ENCODE peak calls at places on chromosomes 13 and 19, in ten cellular contexts. O, J, S, B, H, C, Q, D, R and A are unnamed samples.

GRCh38 chr19:35107541-35107939 is 8.1 kb upstream of the FXYD3 start:
- DNase-seq in O (no peak), J (no peak), S (peak; percentile 41), B (no peak), H (no peak), C (peak; percentile 65), Q (no peak), D (no peak), R (no peak), A (no peak)

GRCh38 chr19:47026889-47027288 is 7.3 kb downstream of the NPAS1 start:
- DNase-seq in O (no peak), J (no peak), S (no peak), B (no peak), H (no peak), C (no peak), Q (no peak), D (no peak), R (no peak), A (no peak)

GRCh38 chr19:7382694-7383093 is 34.0 kb downstream of the ARHGEF18 start:
- DNase-seq in O (no peak), J (no peak), S (no peak), B (no peak), H (no peak), C (no peak), Q (no peak), D (no peak), R (no peak), A (no peak)

GRCh38 chr13:37448072-37448471 is 150.5 kb downstream of the POSTN start:
- DNase-seq in O (no peak), J (no peak), S (no peak), B (no peak), H (peak; percentile 68), C (no peak), Q (no peak), D (no peak), R (no peak), A (no peak)

GRCh38 chr19:46716013-46716671 is 772 bp downstream of the PRKD2 start:
- DNase-seq in O (no peak), J (peak; percentile 38), S (peak; percentile 51), B (no peak), H (no peak), C (no peak), Q (no peak), D (no peak), R (peak; percentile 77), A (no peak)

GRCh38 chr13:44317752-44318550 is 55.7 kb upstream of the SERP2 start:
- DNase-seq in O (no peak), J (no peak), S (no peak), B (no peak), H (no peak), C (peak; percentile 80), Q (no peak), D (no peak), R (no peak), A (no peak)

GRCh38 chr19:42568006-42568405 is 26.7 kb downstream of the CEACAM8 start:
- DNase-seq in O (no peak), J (no peak), S (no peak), B (peak; percentile 57), H (no peak), C (no peak), Q (no peak), D (no peak), R (no peak), A (no peak)

GRCh38 chr13:33677215-33677614 is 140.7 kb upstream of the RFC3 start:
- DNase-seq in O (no peak), J (no peak), S (no peak), B (no peak), H (no peak), C (no peak), Q (no peak), D (no peak), R (no peak), A (no peak)

GRCh38 chr13:20057214-20057613 is 98.7 kb downstream of the ZMYM2 start:
- DNase-seq in O (no peak), J (no peak), S (no peak), B (no peak), H (no peak), C (no peak), Q (no peak), D (no peak), R (no peak), A (no peak)

GRCh38 chr19:13132471-13133166 is 14.6 kb downstream of the NACC1 start:
- DNase-seq in O (no peak), J (no peak), S (no peak), B (no peak), H (no peak), C (peak; percentile 46), Q (no peak), D (no peak), R (no peak), A (no peak)

GRCh38 chr13:51959773-51960172 is 51.5 kb downstream of the ATP7B start:
- DNase-seq in O (no peak), J (no peak), S (no peak), B (peak; percentile 24), H (no peak), C (no peak), Q (no peak), D (no peak), R (no peak), A (no peak)

GRCh38 chr19:44447864-44448674 is at the start of gene ZNF229:
- DNase-seq in O (peak; percentile 91), J (no peak), S (peak; percentile 60), B (peak; percentile 86), H (peak; percentile 96), C (peak; percentile 93), Q (peak; percentile 81), D (peak; percentile 83), R (peak; percentile 91), A (peak; percentile 55)

GRCh38 chr13:43085545-43085944 is 62.2 kb downstream of the DNAJC15 start:
- DNase-seq in O (no peak), J (no peak), S (no peak), B (peak; percentile 45), H (peak; percentile 61), C (peak; percentile 74), Q (no peak), D (no peak), R (no peak), A (no peak)

GRCh38 chr19:47445937-47446402 is 25.7 kb downstream of the SLC8A2 start:
- DNase-seq in O (no peak), J (peak; percentile 85), S (no peak), B (peak; percentile 78), H (peak; percentile 30), C (no peak), Q (peak; percentile 42), D (no peak), R (peak; percentile 75), A (no peak)

GRCh38 chr13:51006067-51006800 is 96.6 kb downstream of the RNASEH2B start:
- DNase-seq in O (no peak), J (no peak), S (no peak), B (no peak), H (no peak), C (peak; percentile 75), Q (no peak), D (no peak), R (no peak), A (no peak)

GRCh38 chr19:15091918-15092753 is 10.1 kb downstream of the OR1I1 start:
- DNase-seq in O (peak; percentile 70), J (peak; percentile 60), S (peak; percentile 49), B (peak; percentile 79), H (peak; percentile 77), C (peak; percentile 85), Q (no peak), D (peak; percentile 44), R (no peak), A (no peak)

GRCh38 chr19:7447648-7448047 is 41.2 kb downstream of the PEX11G start:
- DNase-seq in O (no peak), J (no peak), S (no peak), B (no peak), H (no peak), C (no peak), Q (no peak), D (no peak), R (no peak), A (no peak)

GRCh38 chr13:98483636-98484288 is 93.1 kb downstream of the STK24 start:
- DNase-seq in O (no peak), J (no peak), S (no peak), B (no peak), H (peak; percentile 72), C (no peak), Q (no peak), D (no peak), R (no peak), A (no peak)
- TF ChIP-seq CTCF in O (no peak), J (no peak), S (no peak), B (no peak), H (no peak), C (no peak), Q (no peak), D (no peak), R (no peak), A (no peak)

DNA sequence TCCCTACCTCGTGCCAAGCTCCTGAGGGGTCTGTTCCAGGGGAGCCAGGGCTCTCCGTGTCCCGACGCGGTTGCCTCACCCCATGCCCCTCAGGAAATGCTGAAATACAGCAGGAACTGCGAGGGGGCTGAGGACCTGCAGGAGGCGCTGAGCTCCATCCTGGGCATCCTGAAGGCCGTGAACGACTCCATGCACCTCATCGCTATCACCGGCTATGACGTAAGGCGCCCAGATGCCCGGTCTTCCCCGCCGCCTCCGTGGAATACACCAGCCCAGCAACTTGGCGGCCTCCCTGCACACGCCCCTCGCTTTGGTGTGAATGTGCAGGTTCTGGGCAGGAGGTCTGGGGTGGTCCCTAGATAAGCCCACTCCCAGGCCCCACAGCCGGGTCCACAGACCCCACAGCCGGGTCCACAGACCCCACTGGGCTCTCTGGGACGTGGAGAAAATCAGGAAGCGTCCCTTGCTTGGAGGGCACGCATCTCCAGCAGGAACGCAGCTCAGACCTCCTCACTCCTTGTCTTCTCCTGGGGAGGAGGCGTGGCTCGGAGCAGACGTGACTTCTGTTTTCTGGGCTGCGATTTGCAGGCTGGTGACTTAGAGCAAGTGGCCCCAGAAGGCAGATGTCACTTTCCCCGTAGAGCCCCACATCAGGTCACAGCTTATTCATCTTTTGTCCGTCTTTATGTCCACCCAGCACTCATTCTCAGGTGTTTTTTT is 19.4 kb upstream of the F7 start:
- DNase-seq in O (no peak), J (no peak), S (no peak), B (no peak), H (no peak), C (no peak), Q (no peak), D (no peak), R (peak; percentile 31), A (no peak)
- TF ChIP-seq CTCF in O (no peak), J (no peak), S (no peak), B (no peak), H (peak; percentile 22), C (no peak), Q (no peak), D (no peak), R (no peak), A (no peak)

GRCh38 chr19:3526507-3527244 is 12.3 kb upstream of the TEKTIP1 start:
- DNase-seq in O (no peak), J (no peak), S (no peak), B (no peak), H (no peak), C (no peak), Q (no peak), D (no peak), R (no peak), A (no peak)
- TF ChIP-seq CTCF in O (no peak), J (peak; percentile 31), S (peak; percentile 39), B (no peak), H (peak; percentile 13), C (peak; percentile 19), Q (no peak), D (no peak), R (peak; percentile 25), A (no peak)

DNA sequence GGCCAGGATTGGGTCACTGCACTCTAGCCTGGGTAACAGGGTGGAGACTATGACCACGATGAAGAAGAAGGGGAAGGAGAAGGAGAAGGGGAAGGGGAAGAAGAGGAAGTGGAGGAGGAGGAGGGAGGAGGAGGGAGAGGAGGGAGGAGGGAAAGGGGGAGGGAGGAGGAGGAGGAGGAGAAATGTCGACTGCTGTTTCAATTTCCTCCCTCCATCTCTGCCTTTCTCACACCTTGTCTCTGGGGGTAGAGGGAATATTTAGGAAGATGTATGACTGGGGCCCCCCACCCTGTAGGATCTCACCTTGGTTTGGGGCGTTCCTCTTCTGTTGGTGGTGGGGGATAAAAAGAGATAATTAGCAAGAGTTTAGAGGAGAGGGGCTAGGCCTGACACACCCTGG is 3.8 kb downstream of the TNNT1 start:
- DNase-seq in O (no peak), J (no peak), S (no peak), B (no peak), H (no peak), C (no peak), Q (no peak), D (no peak), R (no peak), A (no peak)
- TF ChIP-seq CTCF in O (no peak), J (no peak), S (no peak), B (no peak), H (no peak), C (no peak), Q (no peak), D (no peak), R (no peak), A (no peak)